ENCODE peak calls at places on chromosomes 2 and 18, in nine cellular contexts. I, C, T, E, B, F, S, M and U are unnamed samples.

GRCh38 chr2:33205693-33206434 is 259.1 kb downstream of the LTBP1 start:
- DNase-seq in T (no peak), B (no peak), C (no peak), M (no peak), F (no peak), S (no peak), E (no peak), I (no peak), U (no peak)

GRCh38 chr18:71529708-71530303 is 1014.3 kb downstream of the CBLN2 start:
- DNase-seq in T (peak; percentile 62), B (no peak), M (no peak), I (no peak), C (no peak), E (no peak), S (no peak), F (no peak), U (no peak)

GRCh38 chr2:153163055-153163454 is 315.5 kb downstream of the RPRM start:
- DNase-seq in T (no peak), I (peak; percentile 56), F (peak; percentile 9), M (peak; percentile 34), B (no peak), E (no peak), C (peak; percentile 53), S (no peak), U (no peak)

GRCh38 chr2:151902829-151903228 is 74.6 kb upstream of the ARL5A start:
- DNase-seq in C (no peak), F (no peak), T (peak; percentile 47), E (no peak), B (no peak), S (no peak), I (no peak), M (no peak), U (no peak)

GRCh38 chr2:150410809-150411208 is 76.7 kb downstream of the RND3 start:
- DNase-seq in F (no peak), C (no peak), S (no peak), B (peak; percentile 49), T (peak; percentile 85), E (peak; percentile 26), M (no peak), I (peak; percentile 35), U (no peak)

GRCh38 chr18:55233850-55234249 is 274.6 kb upstream of the CCDC68 start:
- DNase-seq in M (no peak), B (peak; percentile 51), I (no peak), E (no peak), F (no peak), C (no peak), S (no peak), T (peak; percentile 61), U (no peak)

GRCh38 chr2:200266406-200266805 is 40.1 kb upstream of the SPATS2L start:
- DNase-seq in B (no peak), I (no peak), S (no peak), T (no peak), C (no peak), E (no peak), M (no peak), F (no peak), U (no peak)

GRCh38 chr2:28325567-28326468 is 66.8 kb upstream of the FOSL2 start:
- DNase-seq in E (peak; percentile 79), F (peak; percentile 16), M (no peak), T (no peak), C (peak; percentile 65), S (no peak), I (no peak), B (no peak), U (peak; percentile 68)

GRCh38 chr2:12856934-12857660 is 140.4 kb downstream of the TRIB2 start:
- DNase-seq in C (no peak), B (peak; percentile 75), I (no peak), M (no peak), F (no peak), E (peak; percentile 10), S (no peak), T (peak; percentile 81), U (no peak)

DNA sequence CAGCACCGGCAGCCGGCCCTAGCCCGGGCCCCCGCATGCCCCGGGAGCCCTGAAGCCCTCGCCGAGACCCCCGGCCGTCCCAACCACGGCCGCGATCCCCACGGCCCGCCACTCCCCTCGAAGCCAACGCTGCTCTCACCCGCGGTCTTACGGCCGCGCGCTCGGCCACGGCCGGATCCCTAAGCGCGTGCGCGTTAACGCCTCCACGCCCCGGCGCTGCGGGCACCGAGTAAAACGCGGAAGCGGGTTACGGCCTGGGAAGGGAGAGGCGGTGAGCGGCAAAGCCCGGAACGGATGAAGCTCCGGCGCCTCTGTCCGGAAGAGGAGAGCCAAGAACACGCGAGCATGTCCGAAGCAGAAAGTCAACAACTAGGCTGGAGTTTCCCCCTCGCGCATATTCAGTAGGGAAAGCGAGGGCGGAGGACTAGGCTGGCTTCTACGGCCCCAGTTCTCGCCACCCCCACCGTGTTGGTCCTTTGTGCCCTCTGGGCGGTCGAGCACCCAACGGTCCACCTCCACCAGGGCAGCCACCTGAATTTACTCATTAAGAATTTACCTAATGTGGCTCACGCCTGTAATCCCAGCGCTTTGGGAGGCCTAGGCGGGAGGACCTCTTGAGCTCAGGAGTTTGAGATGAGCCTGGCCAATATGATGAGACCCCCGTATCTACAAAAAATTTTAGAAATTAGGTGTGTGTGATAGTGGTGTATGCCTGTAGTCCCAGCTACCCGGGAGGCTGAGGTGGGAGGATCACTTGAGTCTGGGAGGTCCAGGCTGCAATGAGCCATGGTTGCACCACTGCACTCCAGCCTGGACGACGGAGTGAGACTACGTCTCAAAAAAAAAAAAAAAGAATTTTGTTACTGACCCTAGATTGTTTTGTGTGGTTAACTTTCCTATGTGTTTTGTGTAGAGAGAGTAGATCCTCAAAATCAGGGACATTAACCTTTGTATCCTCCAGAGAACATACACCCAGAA is at the start of gene KANSL3:
- DNase-seq in C (peak; percentile 85), I (peak; percentile 95), F (peak; percentile 95), S (peak; percentile 93), T (peak; percentile 91), B (peak; percentile 93), M (peak; percentile 88), E (peak; percentile 75), U (peak; percentile 87)
- TF ChIP-seq POLR2A in C (peak; percentile 80), I (peak; percentile 80), F (peak; percentile 88), S (no peak), T (peak; percentile 92), B (peak; percentile 95), M (peak; percentile 78), E (peak; percentile 84), U (no peak)

GRCh38 chr2:241862093-241862492 is 3.4 kb upstream of the PDCD1 start:
- DNase-seq in M (no peak), C (no peak), B (no peak), E (no peak), F (peak; percentile 31), T (no peak), S (no peak), I (no peak), U (no peak)

GRCh38 chr2:241864897-241865213 is 4.7 kb upstream of the RTP5 start:
- DNase-seq in F (no peak), C (no peak), M (no peak), E (no peak), S (no peak), I (no peak), B (no peak), T (no peak), U (no peak)

GRCh38 chr2:241861264-241861663 is 2.6 kb upstream of the PDCD1 start:
- DNase-seq in I (no peak), C (no peak), T (no peak), F (no peak), S (no peak), B (no peak), M (no peak), E (no peak), U (no peak)

GRCh38 chr2:241864168-241864896 is 5.2 kb upstream of the RTP5 start:
- DNase-seq in B (no peak), M (no peak), T (no peak), F (no peak), E (no peak), S (no peak), I (no peak), C (no peak), U (no peak)

DNA sequence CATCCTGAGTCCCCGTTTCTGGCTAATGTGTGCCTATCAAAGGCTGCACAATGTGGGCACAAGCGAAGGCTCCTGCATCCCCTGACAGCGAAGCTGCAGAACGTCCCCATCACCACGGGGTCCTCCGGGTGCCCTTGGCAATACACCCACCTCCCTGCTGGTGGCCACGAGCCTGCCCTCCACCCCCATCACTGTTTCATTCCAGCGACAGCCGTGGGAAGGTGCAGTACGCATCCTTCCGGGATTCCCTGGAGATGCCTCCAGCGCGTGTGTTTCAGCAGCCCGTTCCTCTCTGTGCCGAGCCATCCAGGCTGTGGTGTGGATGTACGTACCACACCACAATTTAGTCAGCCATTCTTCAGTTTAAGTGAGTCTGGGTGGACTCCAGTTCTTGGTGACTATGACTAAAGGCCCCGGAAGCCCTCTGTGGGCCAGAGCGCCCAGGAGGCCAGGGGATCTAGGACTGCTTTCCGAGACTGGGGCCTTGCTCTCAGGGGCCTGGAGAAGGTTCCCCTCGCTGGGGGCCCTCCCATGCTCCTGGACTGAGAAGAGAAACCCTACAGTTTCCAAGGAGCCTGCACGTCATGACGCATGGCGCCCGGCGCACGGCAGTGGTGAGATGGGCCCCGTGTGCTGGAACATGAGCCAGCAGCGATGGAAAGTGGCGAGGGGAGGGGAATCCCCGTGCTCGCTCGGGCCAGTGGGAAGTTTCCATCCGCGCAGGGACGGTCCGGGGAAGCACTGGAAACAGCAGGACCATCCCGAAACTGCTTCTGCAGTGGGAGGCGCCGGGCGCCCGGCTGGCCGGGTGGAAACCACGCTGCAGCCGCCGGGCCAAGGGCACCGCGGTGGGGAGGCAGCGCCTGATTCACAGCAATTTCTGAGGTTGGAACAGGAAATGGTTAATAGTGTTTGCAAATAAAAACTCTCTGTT is 4.6 kb upstream of the PDCD1 start:
- DNase-seq in T (no peak), M (peak; percentile 64), B (peak; percentile 55), C (no peak), I (no peak), F (no peak), S (no peak), E (no peak), U (no peak)
- TF ChIP-seq POLR2A in T (no peak), M (no peak), B (no peak), C (no peak), I (no peak), F (no peak), S (no peak), E (no peak), U (no peak)

GRCh38 chr2:192328297-192328696 is 133.6 kb upstream of the TMEFF2 start:
- DNase-seq in I (no peak), B (no peak), C (no peak), T (no peak), M (no peak), E (no peak), F (no peak), S (no peak), U (no peak)

DNA sequence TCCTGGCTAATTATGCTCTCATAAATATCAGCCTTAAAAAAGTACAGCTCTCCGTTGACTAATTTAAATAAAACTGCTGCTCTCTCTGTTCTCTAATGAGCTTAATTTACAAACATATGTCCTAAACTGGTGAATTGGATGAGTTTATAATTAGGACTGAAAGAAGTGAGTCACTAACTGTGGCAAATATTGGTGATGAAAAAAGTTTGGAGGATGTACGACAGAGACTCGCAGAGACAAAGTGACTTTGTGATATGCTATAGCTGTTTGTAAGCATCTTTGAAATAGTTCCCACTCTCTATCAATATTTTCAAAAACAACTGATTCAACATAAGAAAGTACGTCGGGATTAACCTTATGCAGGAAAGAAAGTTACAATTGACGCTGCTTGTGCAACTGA is 138.9 kb upstream of the TMEFF2 start:
- DNase-seq in M (no peak), B (no peak), F (no peak), C (no peak), E (no peak), I (no peak), T (no peak), S (no peak), U (no peak)
- TF ChIP-seq POLR2A in M (no peak), B (no peak), F (no peak), C (no peak), E (no peak), I (no peak), T (no peak), S (no peak), U (no peak)

GRCh38 chr2:41840702-41841551 is 206.9 kb upstream of the PKDCC start:
- DNase-seq in C (peak; percentile 95), M (peak; percentile 99), S (peak; percentile 97), B (peak; percentile 97), I (peak; percentile 99), F (peak; percentile 86), T (peak; percentile 94), E (peak; percentile 78), U (peak; percentile 99)
- TF ChIP-seq POLR2A in C (peak; percentile 64), M (no peak), S (no peak), B (peak; percentile 54), I (peak; percentile 77), F (no peak), T (peak; percentile 28), E (peak; percentile 22), U (no peak)